ENCODE peak calls at places on chromosomes 1 and 21, in seven cellular contexts. S, Z, A, L, J, H and P are unnamed samples.

GRCh38 chr1:17643861-17644703 is 104.6 kb downstream of the ARHGEF10L start:
- DNase-seq in H (no peak), S (no peak), A (no peak), L (no peak), J (no peak), Z (no peak), P (no peak)

GRCh38 chr1:209609403-209610377 is 26.2 kb downstream of the CAMK1G start:
- DNase-seq in L (no peak), H (no peak), Z (no peak), A (no peak), S (no peak), J (no peak), P (no peak)

GRCh38 chr1:175314300-175314699 is 121.7 kb upstream of the KIAA0040 start:
- DNase-seq in J (no peak), Z (no peak), S (no peak), A (no peak), H (no peak), L (no peak), P (no peak)

GRCh38 chr21:37341254-37341960 is 25.2 kb upstream of the DYRK1A start:
- DNase-seq in L (no peak), A (no peak), H (no peak), J (no peak), S (no peak), Z (no peak), P (no peak)

GRCh38 chr1:52554756-52555155 is 1.9 kb upstream of the TUT4 start:
- DNase-seq in J (no peak), S (no peak), H (no peak), A (no peak), L (no peak), Z (no peak), P (no peak)

GRCh38 chr1:39047374-39048229 is 21.5 kb downstream of the NDUFS5 start:
- DNase-seq in H (no peak), A (no peak), Z (no peak), J (peak), S (no peak), L (no peak), P (peak)

GRCh38 chr1:30353637-30354036 is 369.7 kb downstream of the MATN1 start:
- DNase-seq in L (no peak), S (no peak), A (no peak), H (no peak), Z (no peak), J (no peak), P (no peak)

GRCh38 chr1:244210884-244211558 is 159.9 kb downstream of the ZBTB18 start:
- DNase-seq in J (no peak), L (no peak), H (no peak), Z (no peak), S (no peak), A (no peak), P (peak)

GRCh38 chr1:100950311-100950710 is 54.4 kb downstream of the SLC30A7 start:
- DNase-seq in H (no peak), J (no peak), S (no peak), L (no peak), Z (no peak), A (no peak), P (no peak)

GRCh38 chr1:26887125-26887524 is 3.0 kb downstream of the GPN2 start:
- DNase-seq in H (no peak), S (no peak), L (no peak), A (no peak), Z (no peak), J (no peak), P (no peak)

GRCh38 chr1:212459656-212460055 is 26.9 kb downstream of the NENF start:
- DNase-seq in H (no peak), Z (no peak), L (no peak), S (no peak), J (no peak), A (no peak), P (no peak)

GRCh38 chr1:179141592-179142244 is 59.8 kb downstream of the TOR3A start:
- DNase-seq in A (no peak), H (no peak), J (peak), L (peak), Z (no peak), S (no peak), P (peak)

GRCh38 chr1:62515055-62515454 is 78.2 kb downstream of the USP1 start:
- DNase-seq in L (no peak), J (no peak), H (no peak), S (no peak), A (no peak), Z (no peak), P (no peak)

GRCh38 chr21:36699026-36699545 is at the start of gene SIM2:
- DNase-seq in A (no peak), Z (no peak), H (no peak), J (peak), S (no peak), L (no peak), P (peak)

GRCh38 chr1:49102752-49103151 is 326.1 kb upstream of the BEND5 start:
- DNase-seq in J (no peak), S (no peak), Z (no peak), H (no peak), L (no peak), A (no peak), P (no peak)

GRCh38 chr1:243256590-243256989 is 749 bp downstream of the SDCCAG8 start:
- DNase-seq in S (no peak), H (no peak), A (no peak), J (no peak), L (no peak), Z (no peak), P (no peak)

GRCh38 chr1:71074681-71075080 is 6.2 kb downstream of the ZRANB2 start:
- DNase-seq in L (no peak), H (no peak), S (no peak), Z (no peak), J (no peak), A (no peak), P (no peak)

GRCh38 chr21:17441370-17441769 is 71.5 kb upstream of the CXADR start:
- DNase-seq in S (peak), A (no peak), L (no peak), J (no peak), H (no peak), Z (no peak), P (peak)

GRCh38 chr1:7379445-7379971 is 391.6 kb upstream of the VAMP3 start:
- DNase-seq in J (no peak), S (no peak), L (no peak), A (peak), H (no peak), Z (peak), P (peak)

GRCh38 chr1:99784809-99785255 is 18.4 kb upstream of the FRRS1 start:
- DNase-seq in J (no peak), L (no peak), A (no peak), H (no peak), S (no peak), Z (no peak), P (no peak)

GRCh38 chr1:188402986-188403385 is 1574.2 kb downstream of the PLA2G4A start:
- DNase-seq in Z (no peak), H (no peak), J (no peak), S (no peak), A (no peak), L (no peak), P (no peak)

GRCh38 chr1:116445534-116445933 is 72.5 kb downstream of the ATP1A1 start:
- DNase-seq in H (no peak), Z (no peak), A (no peak), L (no peak), S (no peak), J (no peak), P (no peak)